ENCODE peak calls at places on chromosomes 2 and 18, in six cellular contexts. V, W, M, Y, L and G are unnamed samples.

GRCh38 chr2:37771600-37772088 is 100.2 kb upstream of the CDC42EP3 start:
- DNase-seq in V (no peak), L (no peak), W (no peak), M (no peak), Y (no peak), G (no peak)

GRCh38 chr2:55970506-55970905 is 46.9 kb upstream of the EFEMP1 start:
- DNase-seq in M (no peak), V (no peak), L (no peak), W (no peak), Y (no peak), G (no peak)

GRCh38 chr2:72146357-72147302 is 1.0 kb downstream of the CYP26B1 start:
- DNase-seq in W (peak; percentile 70), Y (no peak), M (no peak), L (no peak), V (no peak), G (no peak)

GRCh38 chr2:74834806-74835755 is 1.2 kb downstream of the HK2 start:
- DNase-seq in Y (peak; percentile 82), M (peak; percentile 45), V (peak; percentile 80), W (no peak), L (peak; percentile 69), G (peak; percentile 34)

GRCh38 chr2:147933931-147934330 is 86.6 kb downstream of the ORC4 start:
- DNase-seq in M (no peak), L (no peak), W (no peak), V (no peak), Y (no peak), G (no peak)

GRCh38 chr2:66839551-66840320 is 404.8 kb downstream of the MEIS1 start:
- DNase-seq in L (no peak), V (no peak), W (no peak), Y (no peak), M (no peak), G (no peak)

GRCh38 chr18:500556-501405 is at the start of gene COLEC12:
- DNase-seq in L (peak; percentile 85), M (no peak), V (peak; percentile 58), Y (peak; percentile 81), W (no peak), G (no peak)

GRCh38 chr2:102451968-102452367 is 21.1 kb upstream of the SLC9A4 start:
- DNase-seq in Y (peak; percentile 30), M (no peak), W (no peak), V (no peak), L (no peak), G (no peak)

GRCh38 chr18:36211612-36212065 is 24.3 kb downstream of the MOCOS start:
- DNase-seq in L (no peak), W (no peak), V (no peak), M (no peak), Y (no peak), G (no peak)

GRCh38 chr2:3423492-3424170 is 44.1 kb downstream of the TRAPPC12 start:
- DNase-seq in W (no peak), V (peak; percentile 58), M (peak; percentile 61), Y (peak; percentile 57), L (peak; percentile 81), G (peak; percentile 63)

GRCh38 chr18:78771496-78772368 is 207.9 kb upstream of the SALL3 start:
- DNase-seq in W (no peak), L (no peak), V (no peak), Y (no peak), M (no peak), G (no peak)

GRCh38 chr2:228723599-228723998 is 542.1 kb upstream of the SPHKAP start:
- DNase-seq in Y (no peak), W (no peak), V (no peak), L (no peak), M (no peak), G (no peak)

GRCh38 chr2:74530239-74531161 is 767 bp downstream of the HTRA2 start:
- DNase-seq in M (peak; percentile 64), V (no peak), W (no peak), L (peak; percentile 55), Y (peak; percentile 44), G (no peak)

GRCh38 chr2:228649876-228650275 is 468.4 kb upstream of the SPHKAP start:
- DNase-seq in W (no peak), M (no peak), V (no peak), Y (no peak), L (no peak), G (no peak)

GRCh38 chr18:49016648-49017539 is 66.1 kb upstream of the SMAD7 start:
- DNase-seq in W (peak; percentile 69), L (peak; percentile 56), Y (peak; percentile 61), V (peak; percentile 40), M (no peak), G (no peak)

GRCh38 chr2:134493797-134494196 is 225.0 kb downstream of the TMEM163 start:
- DNase-seq in L (no peak), Y (peak; percentile 28), V (no peak), W (no peak), M (no peak), G (no peak)

GRCh38 chr2:144143294-144144092 is 376.4 kb downstream of the ZEB2 start:
- DNase-seq in L (no peak), Y (no peak), W (no peak), V (no peak), M (no peak), G (no peak)

GRCh38 chr2:43461461-43462073 is 134.3 kb downstream of the THADA start:
- DNase-seq in M (no peak), W (no peak), Y (no peak), L (no peak), V (no peak), G (no peak)

GRCh38 chr18:23183356-23184150 is 48.3 kb downstream of the CABLES1 start:
- DNase-seq in W (no peak), L (no peak), M (no peak), Y (no peak), V (no peak), G (no peak)

GRCh38 chr2:186429095-186429494 is 57.0 kb upstream of the ZC3H15 start:
- DNase-seq in V (no peak), M (no peak), L (no peak), W (no peak), Y (no peak), G (no peak)

GRCh38 chr2:65276604-65277003 is 49.0 kb downstream of the ACTR2 start:
- DNase-seq in V (no peak), W (no peak), L (no peak), Y (no peak), M (no peak), G (no peak)

GRCh38 chr2:169095631-169096105 is 26.3 kb downstream of the DHRS9 start:
- DNase-seq in M (no peak), W (no peak), L (no peak), V (no peak), Y (no peak), G (no peak)

GRCh38 chr18:40902436-40902835 is 1052.6 kb upstream of the PIK3C3 start:
- DNase-seq in W (no peak), L (no peak), V (no peak), M (no peak), Y (no peak), G (no peak)

GRCh38 chr2:163469561-163469962 is 266.2 kb downstream of the FIGN start:
- DNase-seq in Y (no peak), M (no peak), W (no peak), L (no peak), V (no peak), G (no peak)

GRCh38 chr2:237092920-237093781 is 7.5 kb downstream of the COPS8 start:
- DNase-seq in L (no peak), W (no peak), V (no peak), M (no peak), Y (peak; percentile 44), G (no peak)

GRCh38 chr2:112482309-112483046 is 522 bp downstream of the TTL start:
- DNase-seq in W (peak; percentile 77), M (peak; percentile 20), Y (peak; percentile 67), L (peak; percentile 63), V (peak; percentile 40), G (peak; percentile 3)

GRCh38 chr2:20069756-20070155 is 18.3 kb upstream of the LAPTM4A start:
- DNase-seq in L (no peak), M (no peak), V (no peak), Y (no peak), W (no peak), G (no peak)

GRCh38 chr2:23607925-23608324 is 222.9 kb downstream of the KLHL29 start:
- DNase-seq in V (no peak), Y (no peak), M (no peak), L (no peak), W (no peak), G (no peak)

GRCh38 chr2:88669371-88670214 is 21.9 kb upstream of the RPIA start:
- DNase-seq in V (no peak), W (no peak), Y (peak; percentile 32), M (no peak), L (peak; percentile 16), G (peak; percentile 12)

GRCh38 chr2:20525041-20526035 is 78.5 kb downstream of the RHOB start:
- DNase-seq in M (no peak), L (no peak), W (no peak), Y (no peak), V (no peak), G (no peak)